ENCODE peak calls at places on chromosome 14, in eight cellular contexts. I, Y, F, Q, O, N, C and J are unnamed samples.

GRCh38 chr14:74488788-74489397 is 4.2 kb downstream of the NPC2 start:
- DNase-seq in F (no peak), Y (peak; percentile 47), C (no peak), Q (no peak), N (no peak), I (peak; percentile 67), O (no peak), J (no peak)

GRCh38 chr14:74038015-74038859 is 19.1 kb downstream of the BBOF1 start:
- DNase-seq in O (no peak), Q (no peak), N (no peak), F (no peak), Y (peak; percentile 62), I (peak; percentile 64), C (no peak), J (peak; percentile 70)

GRCh38 chr14:93832076-93832475 is 43.8 kb upstream of the PRIMA1 start:
- DNase-seq in O (no peak), C (no peak), Y (no peak), N (no peak), F (no peak), Q (no peak), I (no peak), J (no peak)

GRCh38 chr14:24290746-24291145 is 8.8 kb downstream of the DHRS1 start:
- DNase-seq in O (no peak), Q (no peak), F (no peak), I (no peak), C (no peak), N (no peak), Y (no peak), J (no peak)

GRCh38 chr14:61601923-61602732 is 93.2 kb upstream of the HIF1A start:
- DNase-seq in C (no peak), F (no peak), I (no peak), Y (no peak), Q (no peak), N (no peak), O (no peak), J (no peak)

GRCh38 chr14:81521356-81521755 is 12.3 kb downstream of the SEL1L start:
- DNase-seq in I (no peak), Y (no peak), F (no peak), N (no peak), C (no peak), Q (no peak), O (no peak), J (no peak)

GRCh38 chr14:92121207-92121669 is 268 bp downstream of the NDUFB1 start:
- DNase-seq in Q (no peak), N (peak; percentile 73), F (no peak), I (peak; percentile 43), C (peak; percentile 80), Y (peak; percentile 71), O (peak; percentile 58), J (no peak)

GRCh38 chr14:92513204-92513965 is at the start of gene RIN3:
- DNase-seq in Q (no peak), I (peak; percentile 65), O (peak; percentile 64), F (peak; percentile 86), Y (peak; percentile 84), C (peak; percentile 72), N (peak; percentile 81), J (peak; percentile 28)

GRCh38 chr14:52012635-52013034 is 23.3 kb downstream of the RTRAF start:
- DNase-seq in Q (no peak), O (no peak), Y (peak; percentile 42), I (no peak), C (peak; percentile 79), F (no peak), N (peak; percentile 86), J (no peak)

GRCh38 chr14:99034711-99035171 is 237.3 kb downstream of the BCL11B start:
- DNase-seq in Q (no peak), F (no peak), C (no peak), N (no peak), O (no peak), I (no peak), Y (no peak), J (no peak)

GRCh38 chr14:24297190-24297964 is 2.2 kb downstream of the DHRS1 start:
- DNase-seq in C (no peak), O (no peak), N (no peak), I (peak; percentile 28), Y (peak; percentile 38), Q (no peak), F (no peak), J (no peak)

GRCh38 chr14:76948213-76948947 is 80.1 kb downstream of the IRF2BPL start:
- DNase-seq in I (no peak), O (peak; percentile 68), Q (no peak), Y (no peak), F (peak; percentile 73), C (no peak), N (peak; percentile 67), J (no peak)

GRCh38 chr14:76201162-76201561 is 49.4 kb downstream of the GPATCH2L start:
- DNase-seq in O (no peak), F (no peak), Q (no peak), I (peak; percentile 98), Y (peak; percentile 88), N (no peak), C (no peak), J (no peak)

GRCh38 chr14:53539489-53540126 is 386.5 kb upstream of the DDHD1 start:
- DNase-seq in I (peak; percentile 83), N (peak; percentile 89), O (peak; percentile 67), Y (peak; percentile 77), C (peak; percentile 77), Q (no peak), F (peak; percentile 75), J (no peak)

GRCh38 chr14:38850664-38851063 is 252.4 kb downstream of the SEC23A start:
- DNase-seq in Y (no peak), F (no peak), I (no peak), C (no peak), Q (no peak), O (no peak), N (no peak), J (no peak)

GRCh38 chr14:38847161-38847560 is 255.9 kb downstream of the SEC23A start:
- DNase-seq in Q (no peak), C (no peak), Y (no peak), I (no peak), F (no peak), N (no peak), O (no peak), J (no peak)

GRCh38 chr14:38851109-38851508 is 251.9 kb downstream of the SEC23A start:
- DNase-seq in O (no peak), Y (no peak), I (no peak), Q (no peak), F (no peak), N (no peak), C (no peak), J (no peak)

DNA sequence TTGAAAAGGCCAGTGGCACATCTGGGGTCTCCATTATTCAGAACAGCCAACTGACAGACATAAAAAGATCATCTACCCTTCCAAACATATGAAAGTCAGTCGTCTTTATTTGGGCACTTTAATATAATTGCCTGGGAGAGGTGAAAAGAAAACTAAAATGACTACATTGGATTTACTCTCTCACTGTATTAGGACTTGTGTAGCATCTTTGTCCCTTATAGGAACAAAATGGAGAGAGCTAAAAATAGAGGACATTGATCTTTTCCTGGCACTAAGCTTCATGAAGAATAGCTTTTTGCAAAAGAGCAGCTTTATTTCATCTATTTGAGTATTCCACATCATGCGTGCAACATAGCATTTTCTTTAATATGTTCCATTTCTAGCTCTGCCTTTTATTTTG is 254.8 kb downstream of the SEC23A start:
- DNase-seq in N (no peak), Y (no peak), F (no peak), C (no peak), I (no peak), Q (no peak), O (no peak), J (no peak)
- H3K27ac ChIP-seq in N (no peak overlapping the region), Y (no peak overlapping the region), F (no peak overlapping the region), C (no peak overlapping the region), I (no peak overlapping the region), Q (no peak overlapping the region), O (no peak overlapping the region), J (no peak overlapping the region)

DNA sequence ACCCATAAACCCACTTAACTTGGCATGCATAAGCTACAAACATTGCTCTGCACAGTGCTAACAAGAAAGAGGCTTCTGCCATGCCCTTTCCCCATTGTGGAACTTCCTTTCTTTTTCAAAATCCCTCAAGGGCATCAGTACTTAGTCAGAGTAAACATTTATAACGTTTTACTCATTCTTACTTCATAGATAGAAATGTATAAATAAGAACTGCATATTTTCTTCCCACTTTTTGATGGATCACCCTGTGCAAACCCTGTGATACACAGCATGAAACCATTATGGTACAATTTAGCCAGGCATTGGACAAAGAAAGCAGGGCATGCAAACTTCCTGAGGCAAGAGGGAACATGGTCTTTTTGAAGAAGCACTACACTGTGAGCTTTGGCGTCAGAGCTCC is 113.8 kb upstream of the FOXG1 start:
- DNase-seq in F (no peak), Q (no peak), C (no peak), O (no peak), N (no peak), I (peak; percentile 20), Y (peak; percentile 29), J (no peak)
- H3K4me1 ChIP-seq in F (no peaks in the 10 kb centered on the region), Q (no peaks in the 10 kb centered on the region), C (no peaks in the 10 kb centered on the region), O (no peaks in the 10 kb centered on the region), N (no peaks in the 10 kb centered on the region), I (no peaks in the 10 kb centered on the region), Y (no peaks in the 10 kb centered on the region), J (no peaks in the 10 kb centered on the region)

GRCh38 chr14:21081521-21082184 is 11.5 kb downstream of the ARHGEF40 start:
- DNase-seq in N (no peak), C (no peak), O (no peak), Y (no peak), F (no peak), Q (no peak), I (no peak), J (no peak)

GRCh38 chr14:21084988-21085853 is 13.2 kb downstream of the ZNF219 start:
- DNase-seq in N (peak; percentile 84), I (peak; percentile 91), C (no peak), Y (peak; percentile 85), Q (no peak), F (peak; percentile 80), O (peak; percentile 87), J (no peak)

GRCh38 chr14:21083565-21084325 is 13.6 kb downstream of the ARHGEF40 start:
- DNase-seq in F (no peak), C (no peak), N (no peak), Q (no peak), O (no peak), Y (no peak), I (peak; percentile 23), J (no peak)

GRCh38 chr14:21086908-21087293 is 11.6 kb downstream of the ZNF219 start:
- DNase-seq in F (no peak), I (no peak), Y (no peak), O (no peak), N (no peak), C (no peak), Q (no peak), J (no peak)

DNA sequence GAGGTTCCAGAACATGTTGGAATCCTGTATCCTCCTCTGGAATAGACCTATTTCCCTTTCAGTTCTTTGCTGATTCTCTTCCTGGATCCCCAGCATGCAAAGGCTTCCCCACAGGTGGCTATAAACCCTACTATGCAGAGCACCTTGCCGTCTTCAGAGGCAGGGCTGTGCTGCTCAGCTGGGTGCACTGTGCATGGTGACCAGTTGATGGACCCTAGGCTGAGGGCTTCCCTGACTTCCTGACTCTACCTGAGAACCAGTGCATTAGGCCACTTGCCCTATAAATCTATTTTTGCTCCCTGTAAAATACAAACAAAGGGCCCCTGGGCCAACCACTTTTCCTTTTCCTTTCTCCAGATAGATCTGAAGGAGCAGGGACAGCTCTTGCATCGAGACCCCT is 14.1 kb downstream of the ZNF219 start:
- DNase-seq in I (no peak), Y (no peak), N (no peak), O (no peak), Q (no peak), F (no peak), C (no peak), J (no peak)
- H3K36me3 ChIP-seq in I (peaks cover 66% of the 10 kb centered on the region), Y (peaks cover 26% of the 10 kb centered on the region), N (peaks cover 91% of the 10 kb centered on the region), O (peaks cover 34% of the 10 kb centered on the region), Q (no peaks in the 10 kb centered on the region), F (peaks cover 75% of the 10 kb centered on the region), C (peaks cover 2% of the 10 kb centered on the region), J (no peaks in the 10 kb centered on the region)

GRCh38 chr14:103818870-103819269 is 28.5 kb downstream of the PPP1R13B start:
- DNase-seq in I (no peak), C (no peak), Y (no peak), Q (no peak), O (no peak), N (no peak), F (no peak), J (no peak)
- H3K27ac ChIP-seq in I (no peak overlapping the region), C (no peak overlapping the region), Y (no peak overlapping the region), Q (no peak overlapping the region), O (peak overlapping the region; percentile 27), N (no peak overlapping the region), F (peak overlapping the region; percentile 47), J (no peak overlapping the region)